ENCODE peak calls at places on chromosomes 6 and 20, in nine cellular contexts. D is NCI-H1105; Y is CD4-positive, alpha-beta T cell; I is lower leg skin; T is EH; U is NAMALWA; O is choroid plexus epithelial cell; S is DMS 273 treated with DMSO at 0.1 percent for 48 hours; F is endothelial cell. K is an unnamed sample.
A peak's percentile ranks its signal among the peaks of the same experiment; 100 is the strongest.

GRCh38 chr6:20205722-20206154 is 6.5 kb downstream of the MBOAT1 start:
- DNase-seq in D (no peak), F (no peak), Y (no peak), U (no peak), S (no peak), T (no peak), I (no peak), O (peak; percentile 55), K (no peak)

GRCh38 chr6:72386324-72386723 is 235.5 kb upstream of the KCNQ5 start:
- DNase-seq in S (no peak), Y (no peak), O (peak; percentile 55), I (no peak), F (no peak), T (no peak), U (no peak), D (no peak), K (no peak)

GRCh38 chr6:39263299-39264037 is 34.2 kb upstream of the KCNK5 start:
- DNase-seq in I (no peak), D (no peak), F (no peak), U (no peak), Y (no peak), T (no peak), O (no peak), S (no peak), K (no peak)

GRCh38 chr6:16511723-16512584 is 249.3 kb downstream of the ATXN1 start:
- DNase-seq in I (no peak), O (no peak), F (no peak), D (no peak), Y (no peak), S (no peak), U (peak; percentile 32), T (no peak), K (no peak)

GRCh38 chr6:122947355-122947754 is 48.7 kb upstream of the CLVS2 start:
- DNase-seq in S (no peak), F (peak; percentile 57), Y (no peak), O (peak; percentile 47), I (no peak), D (no peak), T (no peak), U (peak; percentile 15), K (no peak)

GRCh38 chr6:9405369-9405768 is 970.0 kb upstream of the SLC35B3 start:
- DNase-seq in T (peak; percentile 86), I (no peak), D (no peak), S (no peak), O (peak; percentile 55), F (no peak), Y (no peak), U (no peak), K (no peak)

GRCh38 chr20:19992996-19993908 is 23.9 kb upstream of the NAA20 start:
- DNase-seq in T (peak; percentile 97), U (no peak), S (no peak), O (peak; percentile 86), Y (no peak), D (no peak), I (no peak), F (no peak), K (peak; percentile 79)

GRCh38 chr6:48074368-48074767 is 36.6 kb downstream of the PTCHD4 start:
- DNase-seq in F (no peak), U (no peak), S (no peak), O (peak; percentile 40), T (peak; percentile 11), Y (no peak), D (no peak), I (no peak), K (no peak)

GRCh38 chr6:98724537-98724936 is 109.8 kb upstream of the POU3F2 start:
- DNase-seq in D (no peak), U (no peak), O (peak; percentile 6), F (no peak), T (no peak), I (no peak), Y (no peak), S (no peak), K (no peak)

GRCh38 chr6:131250121-131250520 is 114.9 kb downstream of the AKAP7 start:
- DNase-seq in F (peak; percentile 21), O (peak; percentile 76), U (peak; percentile 64), D (no peak), T (peak; percentile 41), S (no peak), I (peak; percentile 85), Y (no peak), K (peak; percentile 69)

GRCh38 chr6:169186496-169187169 is 67.0 kb downstream of the THBS2 start:
- DNase-seq in Y (no peak), S (no peak), D (no peak), U (no peak), O (no peak), T (no peak), F (no peak), I (peak; percentile 69), K (no peak)

GRCh38 chr6:43334466-43335095 is 26.0 kb upstream of the CRIP3 start:
- DNase-seq in O (peak; percentile 79), D (peak; percentile 19), F (peak; percentile 31), T (peak; percentile 71), I (no peak), S (peak; percentile 58), Y (no peak), U (peak; percentile 42), K (no peak)

GRCh38 chr6:14799928-14800327 is 445.9 kb upstream of the JARID2 start:
- DNase-seq in U (peak; percentile 91), F (peak; percentile 38), T (peak; percentile 86), D (peak; percentile 23), Y (no peak), O (peak; percentile 96), I (no peak), S (peak; percentile 50), K (no peak)

GRCh38 chr6:30219244-30219643 is 6.0 kb upstream of the TRIM26 start:
- DNase-seq in D (peak; percentile 73), S (peak; percentile 9), O (peak; percentile 75), F (peak; percentile 57), U (peak; percentile 79), Y (peak; percentile 37), I (no peak), T (peak; percentile 58), K (no peak)

GRCh38 chr6:158688860-158689259 is 39.0 kb downstream of the SYTL3 start:
- DNase-seq in T (peak; percentile 24), U (no peak), I (no peak), F (no peak), O (no peak), D (no peak), S (no peak), Y (no peak), K (no peak)

GRCh38 chr6:88301888-88302768 is 136.0 kb upstream of the CNR1 start:
- DNase-seq in Y (no peak), T (no peak), F (no peak), I (no peak), U (no peak), S (no peak), O (peak; percentile 15), D (no peak), K (no peak)

GRCh38 chr20:3209023-3209945 is at the start of gene ITPA:
- DNase-seq in F (peak; percentile 47), S (no peak), I (peak; percentile 92), Y (peak; percentile 27), O (peak; percentile 35), D (peak; percentile 15), T (peak; percentile 62), U (peak; percentile 80), K (peak; percentile 32)

GRCh38 chr6:64252256-64252655 is 616.7 kb downstream of the PHF3 start:
- DNase-seq in F (no peak), U (no peak), Y (no peak), S (no peak), D (no peak), O (no peak), T (no peak), I (no peak), K (no peak)

GRCh38 chr6:34242252-34243130 is 5.8 kb downstream of the HMGA1 start:
- DNase-seq in Y (no peak), U (no peak), I (peak; percentile 66), F (no peak), S (no peak), T (no peak), D (no peak), O (no peak), K (no peak)

GRCh38 chr20:49325981-49326380 is 48.1 kb upstream of the ZNFX1 start:
- DNase-seq in S (no peak), I (no peak), U (no peak), T (peak; percentile 72), Y (no peak), D (no peak), F (no peak), O (peak; percentile 15), K (no peak)

GRCh38 chr20:550611-551010 is 7.0 kb upstream of the CSNK2A1 start:
- DNase-seq in F (no peak), O (no peak), I (no peak), Y (no peak), U (no peak), S (no peak), T (no peak), D (no peak), K (no peak)

GRCh38 chr20:63744158-63744557 is 4.6 kb downstream of the SLC2A4RG start:
- DNase-seq in Y (no peak), S (no peak), U (no peak), D (no peak), T (no peak), I (no peak), O (no peak), F (no peak), K (no peak)

GRCh38 chr6:52157301-52157930 is 28.8 kb upstream of the IL17A start:
- DNase-seq in F (no peak), Y (no peak), O (no peak), U (no peak), I (no peak), D (no peak), S (no peak), T (peak; percentile 8), K (no peak)

GRCh38 chr6:89117285-89118108 is at the start of gene SRSF12:
- DNase-seq in O (peak; percentile 27), U (no peak), T (peak; percentile 30), S (no peak), Y (no peak), D (peak; percentile 68), I (no peak), F (peak; percentile 43), K (no peak)

GRCh38 chr6:27250277-27250954 is 2.9 kb downstream of the PRSS16 start:
- DNase-seq in S (no peak), T (no peak), F (no peak), D (peak; percentile 55), O (no peak), U (no peak), Y (no peak), I (peak; percentile 73), K (no peak)

GRCh38 chr20:51404297-51405060 is 138.0 kb downstream of the NFATC2 start:
- DNase-seq in S (no peak), D (no peak), F (no peak), I (no peak), O (peak; percentile 94), U (peak; percentile 51), T (no peak), Y (peak; percentile 79), K (no peak)